ENCODE peak calls at places on chromosomes 1 and 21, in six cellular contexts. C is upper lobe of right lung; Z is mesendoderm; A is activated CD4-positive, alpha-beta T cell treated with anti-CD3 and anti-CD28 coated beads for 48 hours; D is memory B cell; Y is Daoy. J is an unnamed sample.

GRCh38 chr1:54163051-54163450 is 10.3 kb upstream of the CDCP2 start:
- DNase-seq in Z (no peak), C (peak; percentile 23), Y (no peak), D (no peak), A (no peak), J (no peak)

GRCh38 chr1:113759341-113760101 is at the start of gene PHTF1:
- DNase-seq in Y (peak; percentile 95), D (peak; percentile 60), Z (peak; percentile 91), C (peak; percentile 90), A (peak; percentile 62), J (peak; percentile 52)

GRCh38 chr1:114218397-114219237 is 64.9 kb upstream of the SYT6 start:
- DNase-seq in C (no peak), Z (no peak), D (no peak), Y (no peak), A (no peak), J (no peak)

GRCh38 chr1:4004635-4005430 is 104.8 kb upstream of the C1orf174 start:
- DNase-seq in Y (no peak), A (no peak), C (peak; percentile 40), D (no peak), Z (no peak), J (no peak)

GRCh38 chr21:37166733-37167132 is 93.7 kb downstream of the TTC3 start:
- DNase-seq in A (no peak), D (no peak), Y (no peak), Z (peak; percentile 51), C (no peak), J (no peak)

GRCh38 chr1:154423303-154423987 is 18.3 kb downstream of the IL6R start:
- DNase-seq in D (no peak), Y (peak; percentile 57), Z (no peak), A (peak; percentile 68), C (no peak), J (no peak)

GRCh38 chr1:6083801-6084467 is 38.2 kb downstream of the KCNAB2 start:
- DNase-seq in Y (no peak), Z (no peak), D (no peak), A (no peak), C (no peak), J (no peak)

GRCh38 chr1:15400627-15401026 is 9.1 kb upstream of the EFHD2 start:
- DNase-seq in A (no peak), Z (no peak), D (no peak), Y (no peak), C (no peak), J (no peak)

GRCh38 chr1:59928996-59929395 is 2.4 kb upstream of the CYP2J2 start:
- DNase-seq in Y (no peak), D (no peak), A (no peak), C (no peak), Z (no peak), J (no peak)

GRCh38 chr1:238101923-238102322 is 211.2 kb upstream of the ZP4 start:
- DNase-seq in Y (no peak), D (no peak), A (no peak), Z (no peak), C (no peak), J (no peak)

GRCh38 chr1:5632226-5632625 is 360.0 kb downstream of the NPHP4 start:
- DNase-seq in Z (no peak), C (no peak), A (peak; percentile 17), Y (no peak), D (no peak), J (no peak)

GRCh38 chr1:27538793-27539192 is 48.8 kb upstream of the WASF2 start:
- DNase-seq in C (no peak), Z (peak; percentile 90), D (no peak), Y (peak; percentile 81), A (no peak), J (no peak)

GRCh38 chr1:201454568-201454967 is 14.4 kb downstream of the PHLDA3 start:
- DNase-seq in C (no peak), D (no peak), A (no peak), Y (no peak), Z (no peak), J (no peak)

GRCh38 chr1:226954777-226955176 is 14.7 kb downstream of the COQ8A start:
- DNase-seq in A (no peak), C (no peak), Z (no peak), D (no peak), Y (no peak), J (no peak)

GRCh38 chr1:5994713-5995621 is 2.7 kb upstream of the NPHP4 start:
- DNase-seq in D (no peak), Y (no peak), A (peak; percentile 66), Z (no peak), C (peak; percentile 51), J (peak; percentile 36)

GRCh38 chr1:32701421-32701911 is 1.1 kb downstream of the SYNC start:
- DNase-seq in D (no peak), Y (peak; percentile 36), Z (no peak), A (no peak), C (peak; percentile 64), J (no peak)

GRCh38 chr1:55067022-55067781 is 27.9 kb downstream of the PCSK9 start:
- DNase-seq in A (no peak), Z (no peak), D (no peak), Y (no peak), C (peak; percentile 58), J (no peak)

GRCh38 chr1:172585348-172585747 is 52.4 kb downstream of the SUCO start:
- DNase-seq in Y (no peak), A (no peak), Z (no peak), D (no peak), C (no peak), J (no peak)

GRCh38 chr1:81760487-81761097 is 40.1 kb upstream of the ADGRL2 start:
- DNase-seq in A (no peak), C (no peak), D (no peak), Y (no peak), Z (no peak), J (no peak)

GRCh38 chr1:151293093-151293492 is 11.0 kb downstream of the ZNF687 start:
- DNase-seq in D (no peak), Z (no peak), Y (no peak), A (no peak), C (no peak), J (no peak)

GRCh38 chr1:21244986-21245687 is 45.1 kb downstream of the ECE1 start:
- DNase-seq in A (peak; percentile 34), Y (no peak), D (no peak), Z (peak; percentile 41), C (no peak), J (no peak)

GRCh38 chr1:1881727-1882126 is 9.2 kb downstream of the GNB1 start:
- DNase-seq in D (no peak), Z (no peak), Y (no peak), A (no peak), C (no peak), J (no peak)

GRCh38 chr1:235883261-235883927 is 16.7 kb upstream of the LYST start:
- DNase-seq in D (no peak), C (peak; percentile 89), Z (no peak), Y (peak; percentile 92), A (peak; percentile 41), J (no peak)

GRCh38 chr21:36179145-36179544 is 22.5 kb downstream of the DOP1B start:
- DNase-seq in D (no peak), C (no peak), A (no peak), Y (no peak), Z (no peak), J (no peak)

GRCh38 chr1:98323396-98323795 is 338.1 kb upstream of the SNX7 start:
- DNase-seq in C (no peak), D (no peak), Y (peak; percentile 87), Z (peak; percentile 65), A (no peak), J (no peak)

GRCh38 chr1:81867235-81867634 is 66.5 kb downstream of the ADGRL2 start:
- DNase-seq in Y (no peak), D (no peak), C (no peak), A (no peak), Z (no peak), J (no peak)

GRCh38 chr1:111570781-111571181 is 48.8 kb upstream of the RAP1A start:
- DNase-seq in Z (peak; percentile 63), C (no peak), A (peak; percentile 57), Y (peak; percentile 47), D (peak; percentile 27), J (peak; percentile 21)

GRCh38 chr21:43693981-43694380 is 24.9 kb upstream of the PDXK start:
- DNase-seq in Y (no peak), Z (no peak), A (no peak), C (peak; percentile 60), D (no peak), J (no peak)

GRCh38 chr1:237205400-237206064 is 163.5 kb downstream of the RYR2 start:
- DNase-seq in C (no peak), Z (no peak), D (no peak), A (no peak), Y (peak; percentile 44), J (no peak)

GRCh38 chr1:108000620-108001105 is 35.7 kb upstream of the VAV3 start:
- DNase-seq in Z (no peak), C (no peak), D (no peak), Y (peak; percentile 91), A (no peak), J (no peak)

GRCh38 chr1:107964397-107965111 is 426 bp downstream of the VAV3 start:
- DNase-seq in D (peak; percentile 56), A (peak; percentile 39), Z (peak; percentile 61), Y (peak; percentile 54), C (peak; percentile 67), J (no peak)

J was measured in T-helper 17 cell.